ENCODE peak calls at places on chromosomes 12 and 14, in eight cellular contexts. V, Y, P, C, A, R, M and F are unnamed samples.

GRCh38 chr14:80606347-80606772 is 335.2 kb downstream of the CEP128 start:
- DNase-seq in V (no peak), Y (peak), P (no peak), C (no peak), A (no peak), R (no peak), M (no peak), F (no peak)

GRCh38 chr12:49962861-49963765 is 1.4 kb downstream of the AQP5 start:
- DNase-seq in V (peak), Y (no peak), P (no peak), C (peak), A (no peak), R (no peak), M (peak), F (peak)

GRCh38 chr12:49942512-49942893 is 8.0 kb upstream of the AQP2 start:
- DNase-seq in V (no peak), Y (no peak), P (no peak), C (no peak), A (no peak), R (no peak), M (no peak), F (no peak)

GRCh38 chr14:60166144-60166543 is 946 bp upstream of the DHRS7 start:
- DNase-seq in V (no peak), Y (no peak), P (peak), C (no peak), A (no peak), R (no peak), M (no peak), F (peak)

GRCh38 chr14:73823339-73823885 is 28.2 kb upstream of the PTGR2 start:
- DNase-seq in V (no peak), Y (no peak), P (no peak), C (no peak), A (no peak), R (no peak), M (no peak), F (no peak)

GRCh38 chr12:56206373-56207166 is 15.2 kb downstream of the RNF41 start:
- DNase-seq in V (no peak), Y (peak), P (peak), C (peak), A (no peak), R (no peak), M (peak), F (peak)

GRCh38 chr14:105294142-105294597 is 6.6 kb downstream of the BRF1 start:
- DNase-seq in V (no peak), Y (no peak), P (peak), C (no peak), A (no peak), R (no peak), M (peak), F (no peak)

GRCh38 chr14:32469388-32470160 is 140.5 kb downstream of the AKAP6 start:
- DNase-seq in V (no peak), Y (peak), P (no peak), C (no peak), A (peak), R (no peak), M (peak), F (no peak)

GRCh38 chr12:96108321-96108720 is 72.9 kb upstream of the LTA4H start:
- DNase-seq in V (no peak), Y (no peak), P (peak), C (peak), A (no peak), R (peak), M (no peak), F (no peak)

GRCh38 chr12:88334271-88334670 is 192.2 kb downstream of the TMTC3 start:
- DNase-seq in V (no peak), Y (no peak), P (no peak), C (no peak), A (no peak), R (no peak), M (peak), F (no peak)

GRCh38 chr12:7806863-7807487 is 17.8 kb downstream of the NANOG start:
- DNase-seq in V (peak), Y (peak), P (peak), C (peak), A (peak), R (peak), M (peak), F (peak)

GRCh38 chr14:21194597-21194996 is 38.7 kb upstream of the OR5AU1 start:
- DNase-seq in V (no peak), Y (no peak), P (no peak), C (no peak), A (no peak), R (no peak), M (no peak), F (no peak)

GRCh38 chr12:53726342-53726741 is 910 bp downstream of the CALCOCO1 start:
- DNase-seq in V (no peak), Y (no peak), P (no peak), C (no peak), A (no peak), R (no peak), M (peak), F (no peak)

GRCh38 chr14:21267886-21268611 is 1.2 kb downstream of the HNRNPC start:
- DNase-seq in V (no peak), Y (no peak), P (no peak), C (no peak), A (no peak), R (no peak), M (peak), F (no peak)

GRCh38 chr14:46322076-46322475 is 329.5 kb downstream of the RPL10L start:
- DNase-seq in V (no peak), Y (no peak), P (no peak), C (peak), A (no peak), R (no peak), M (no peak), F (no peak)

GRCh38 chr12:94277426-94278000 is 129.1 kb downstream of the PLXNC1 start:
- DNase-seq in V (no peak), Y (no peak), P (no peak), C (peak), A (peak), R (no peak), M (no peak), F (no peak)

GRCh38 chr14:80291099-80291498 is 79.8 kb upstream of the DIO2 start:
- DNase-seq in V (no peak), Y (no peak), P (no peak), C (no peak), A (no peak), R (no peak), M (no peak), F (no peak)

GRCh38 chr12:54270345-54270744 is 9.6 kb downstream of the CBX5 start:
- DNase-seq in V (no peak), Y (no peak), P (no peak), C (no peak), A (no peak), R (no peak), M (no peak), F (no peak)

GRCh38 chr12:66035289-66035961 is 95.1 kb downstream of the LLPH start:
- DNase-seq in V (no peak), Y (no peak), P (no peak), C (no peak), A (no peak), R (peak), M (peak), F (no peak)

GRCh38 chr12:42741771-42742510 is 152.4 kb upstream of the PRICKLE1 start:
- DNase-seq in V (no peak), Y (no peak), P (no peak), C (no peak), A (no peak), R (no peak), M (peak), F (no peak)

GRCh38 chr12:31574803-31575573 is 15.9 kb downstream of the DENND5B start:
- DNase-seq in V (no peak), Y (no peak), P (no peak), C (no peak), A (no peak), R (no peak), M (peak), F (no peak)

GRCh38 chr14:100056964-100057817 is 8.0 kb upstream of the EVL start:
- DNase-seq in V (no peak), Y (no peak), P (peak), C (no peak), A (no peak), R (no peak), M (peak), F (no peak)

GRCh38 chr12:68450947-68451260 is 118.7 kb upstream of the MDM1 start:
- DNase-seq in V (no peak), Y (no peak), P (peak), C (no peak), A (no peak), R (no peak), M (no peak), F (no peak)

GRCh38 chr12:69900720-69901131 is 75.7 kb downstream of the MYRFL start:
- DNase-seq in V (no peak), Y (peak), P (peak), C (peak), A (no peak), R (peak), M (peak), F (peak)

GRCh38 chr12:4572670-4573069 is 10.7 kb downstream of the DYRK4 start:
- DNase-seq in V (no peak), Y (no peak), P (no peak), C (no peak), A (no peak), R (no peak), M (no peak), F (no peak)